ENCODE peak calls at places on chromosomes 16 and 17, in five cellular contexts. C is right cardiac atrium, W is endodermal cell, K is ACHN, J is epithelial cell of esophagus. P is an unnamed sample.

GRCh38 chr17:75909051-75909811 is 4.5 kb upstream of the MRPL38 start:
- DNase-seq in C (peak), J (no peak), W (no peak), K (no peak), P (no peak)

GRCh38 chr16:47506800-47507199 is 45.7 kb downstream of the PHKB start:
- DNase-seq in J (no peak), C (no peak), K (peak), W (no peak), P (no peak)

GRCh38 chr17:45320349-45320930 is 3.6 kb upstream of the MAP3K14 start:
- DNase-seq in C (no peak), J (no peak), W (no peak), K (no peak), P (no peak)

GRCh38 chr17:65389426-65389825 is 172.0 kb downstream of the AXIN2 start:
- DNase-seq in W (no peak), C (no peak), K (no peak), J (no peak), P (no peak)

GRCh38 chr17:69870751-69871199 is 204.2 kb upstream of the KCNJ16 start:
- DNase-seq in K (peak), J (peak), C (no peak), W (peak), P (no peak)

GRCh38 chr17:67111327-67111726 is 67.0 kb downstream of the CACNG1 start:
- DNase-seq in K (no peak), C (no peak), J (no peak), W (no peak), P (no peak)

GRCh38 chr16:21167929-21168602 is 9.6 kb downstream of the LDAF1 start:
- DNase-seq in C (no peak), J (no peak), W (no peak), K (no peak), P (no peak)

GRCh38 chr17:64599827-64600226 is 62.3 kb downstream of the SMURF2 start:
- DNase-seq in C (no peak), J (no peak), W (no peak), K (no peak), P (no peak)

GRCh38 chr17:40209404-40210093 is 9.6 kb upstream of the WIPF2 start:
- DNase-seq in C (no peak), J (no peak), K (no peak), W (no peak), P (no peak)

GRCh38 chr17:19311421-19312215 is 50.9 kb downstream of the B9D1 start:
- DNase-seq in C (no peak), J (no peak), K (no peak), W (peak), P (peak)

GRCh38 chr17:19996502-19996901 is 12.7 kb upstream of the SPECC1 start:
- DNase-seq in J (peak), W (peak), C (no peak), K (no peak), P (no peak)

P was measured in left cardiac atrium.